ENCODE peak calls at places on chromosomes 6 and 20, in five cellular contexts. Y is GM23248, C is IMR-90, P is hepatocyte, B is HepG2. J is an unnamed sample.

GRCh38 chr6:116016846-116017545 is 43.7 kb downstream of the FRK start:
- DNase-seq in Y (no peak), C (peak), P (no peak), B (peak), J (no peak)

GRCh38 chr6:88633782-88634181 is 329.6 kb downstream of the RNGTT start:
- DNase-seq in Y (no peak), C (no peak), P (no peak), B (no peak), J (no peak)

GRCh38 chr6:43761666-43762409 is 8.2 kb upstream of the VEGFA start:
- DNase-seq in Y (no peak), C (no peak), P (no peak), B (no peak), J (no peak)

GRCh38 chr6:63923139-63923739 is 287.6 kb downstream of the PHF3 start:
- DNase-seq in Y (peak), C (peak), P (peak), B (peak), J (no peak)

GRCh38 chr6:111663692-111664564 is 58.2 kb upstream of the TRAF3IP2 start:
- DNase-seq in Y (peak), C (peak), P (peak), B (no peak), J (no peak)

GRCh38 chr6:168826078-168826390 is 385.1 kb downstream of the SMOC2 start:
- DNase-seq in Y (no peak), C (no peak), P (no peak), B (no peak), J (no peak)

GRCh38 chr6:34523441-34524206 is 32.5 kb downstream of the SPDEF start:
- DNase-seq in Y (no peak), C (no peak), P (no peak), B (no peak), J (no peak)

GRCh38 chr20:5119143-5119434 is 669 bp downstream of the PCNA start:
- DNase-seq in Y (no peak), C (no peak), P (no peak), B (no peak), J (no peak)

GRCh38 chr20:47354710-47355488 is 1.6 kb downstream of the ZMYND8 start:
- DNase-seq in Y (peak), C (peak), P (no peak), B (peak), J (no peak)

GRCh38 chr20:49483706-49484101 is 1.2 kb upstream of the KCNB1 start:
- DNase-seq in Y (no peak), C (no peak), P (peak), B (no peak), J (no peak)

GRCh38 chr6:161031721-161032495 is 40.3 kb downstream of the MAP3K4 start:
- DNase-seq in Y (peak), C (peak), P (no peak), B (peak), J (no peak)

GRCh38 chr6:12848969-12849368 is 132.4 kb downstream of the PHACTR1 start:
- DNase-seq in Y (no peak), C (no peak), P (no peak), B (no peak), J (no peak)

GRCh38 chr20:16662462-16662861 is 67.4 kb upstream of the SNRPB2 start:
- DNase-seq in Y (no peak), C (no peak), P (no peak), B (no peak), J (no peak)

GRCh38 chr20:46230811-46231282 is 77.5 kb downstream of the CDH22 start:
- DNase-seq in Y (peak), C (peak), P (peak), B (peak), J (no peak)

GRCh38 chr6:129138739-129139405 is 255.9 kb downstream of the LAMA2 start:
- DNase-seq in Y (no peak), C (no peak), P (no peak), B (no peak), J (no peak)

GRCh38 chr20:15241696-15242095 is 904.3 kb upstream of the FLRT3 start:
- DNase-seq in Y (peak), C (no peak), P (no peak), B (no peak), J (no peak)

GRCh38 chr6:150683320-150683719 is 83.6 kb downstream of the PLEKHG1 start:
- DNase-seq in Y (no peak), C (no peak), P (no peak), B (no peak), J (no peak)

GRCh38 chr6:122571888-122572287 is 38.3 kb upstream of the PKIB start:
- DNase-seq in Y (no peak), C (no peak), P (no peak), B (no peak), J (no peak)

GRCh38 chr6:15264902-15265761 is 19.3 kb downstream of the JARID2 start:
- DNase-seq in Y (peak), C (peak), P (no peak), B (no peak), J (no peak)

GRCh38 chr6:85580104-85580877 is 13.4 kb downstream of the SNX14 start:
- DNase-seq in Y (no peak), C (peak), P (peak), B (peak), J (no peak)

GRCh38 chr6:72348926-72349325 is 272.9 kb upstream of the KCNQ5 start:
- DNase-seq in Y (peak), C (peak), P (no peak), B (no peak), J (no peak)

GRCh38 chr20:26209171-26209941 is 512.7 kb upstream of the ZNF337 start:
- DNase-seq in Y (peak), C (peak), P (peak), B (no peak), J (no peak)

GRCh38 chr20:15889073-15889923 is 684.0 kb downstream of the KIF16B start:
- DNase-seq in Y (no peak), C (no peak), P (peak), B (no peak), J (no peak)

GRCh38 chr6:165986647-165987482 is 180.8 kb downstream of the TBXT start:
- DNase-seq in Y (peak), C (peak), P (no peak), B (no peak), J (no peak)

GRCh38 chr6:129131282-129131681 is 248.3 kb downstream of the LAMA2 start:
- DNase-seq in Y (no peak), C (no peak), P (no peak), B (no peak), J (no peak)

GRCh38 chr6:110996661-110997060 is 14.8 kb downstream of the RPF2 start:
- DNase-seq in Y (no peak), C (no peak), P (no peak), B (no peak), J (no peak)

GRCh38 chr6:19833947-19834346 is 3.2 kb upstream of the ID4 start:
- DNase-seq in Y (no peak), C (no peak), P (peak), B (peak), J (no peak)

GRCh38 chr20:41719151-41719550 is 101.0 kb upstream of the CHD6 start:
- DNase-seq in Y (no peak), C (no peak), P (no peak), B (no peak), J (no peak)

GRCh38 chr6:117028256-117028655 is 151.2 kb downstream of the RFX6 start:
- DNase-seq in Y (no peak), C (no peak), P (no peak), B (no peak), J (no peak)

GRCh38 chr20:5621305-5621704 is 128.9 kb upstream of the SHLD1 start:
- DNase-seq in Y (peak), C (no peak), P (peak), B (no peak), J (no peak)

GRCh38 chr6:123953920-123954319 is 150.3 kb downstream of the NKAIN2 start:
- DNase-seq in Y (no peak), C (no peak), P (no peak), B (no peak), J (no peak)

GRCh38 chr6:130966581-130966980 is 96.5 kb downstream of the EPB41L2 start:
- DNase-seq in Y (no peak), C (no peak), P (no peak), B (no peak), J (no peak)

GRCh38 chr6:85672050-85672449 is 29.4 kb upstream of the SYNCRIP start:
- DNase-seq in Y (no peak), C (no peak), P (no peak), B (no peak), J (no peak)

GRCh38 chr20:37457928-37458327 is 63.1 kb upstream of the NNAT start:
- DNase-seq in Y (no peak), C (no peak), P (no peak), B (no peak), J (peak)

GRCh38 chr6:41439524-41440418 is 104.4 kb downstream of the NCR2 start:
- DNase-seq in Y (no peak), C (no peak), P (no peak), B (no peak), J (no peak)

GRCh38 chr20:63950701-63951397 is 5.4 kb downstream of the UCKL1 start:
- DNase-seq in Y (no peak), C (no peak), P (no peak), B (no peak), J (no peak)
- H3K27ac ChIP-seq in Y (no peak), C (no peak), P (no peak), B (peak), J (peak)

GRCh38 chr6:108744996-108745395 is 103.2 kb upstream of the ARMC2 start:
- DNase-seq in Y (no peak), C (no peak), P (no peak), B (no peak), J (peak)

GRCh38 chr6:108745664-108746336 is 102.4 kb upstream of the ARMC2 start:
- DNase-seq in Y (no peak), C (no peak), P (no peak), B (no peak), J (peak)

GRCh38 chr6:108748063-108748462 is 100.2 kb upstream of the ARMC2 start:
- DNase-seq in Y (peak), C (peak), P (no peak), B (no peak), J (peak)

GRCh38 chr6:108746841-108747575 is 101.2 kb upstream of the ARMC2 start:
- DNase-seq in Y (no peak), C (no peak), P (no peak), B (no peak), J (no peak)

GRCh38 chr6:108746411-108746810 is 101.8 kb upstream of the ARMC2 start:
- DNase-seq in Y (no peak), C (no peak), P (peak), B (no peak), J (no peak)
- H3K27ac ChIP-seq in Y (no peak), C (no peak), P (peak), B (no peak), J (no peak)

GRCh38 chr6:90177544-90178293 is 118.9 kb downstream of the BACH2 start:
- DNase-seq in Y (no peak), C (no peak), P (no peak), B (no peak), J (no peak)

GRCh38 chr6:90180526-90180925 is 116.1 kb downstream of the BACH2 start:
- DNase-seq in Y (no peak), C (no peak), P (no peak), B (no peak), J (no peak)

GRCh38 chr6:90178294-90178678 is 118.4 kb downstream of the BACH2 start:
- DNase-seq in Y (no peak), C (peak), P (no peak), B (no peak), J (no peak)

GRCh38 chr6:90175627-90176538 is 120.8 kb downstream of the BACH2 start:
- DNase-seq in Y (no peak), C (no peak), P (no peak), B (no peak), J (peak)

GRCh38 chr6:90179190-90180169 is 117.2 kb downstream of the BACH2 start:
- DNase-seq in Y (peak), C (no peak), P (no peak), B (no peak), J (no peak)
- H3K27ac ChIP-seq in Y (no peak), C (no peak), P (no peak), B (no peak), J (no peak)

DNA sequence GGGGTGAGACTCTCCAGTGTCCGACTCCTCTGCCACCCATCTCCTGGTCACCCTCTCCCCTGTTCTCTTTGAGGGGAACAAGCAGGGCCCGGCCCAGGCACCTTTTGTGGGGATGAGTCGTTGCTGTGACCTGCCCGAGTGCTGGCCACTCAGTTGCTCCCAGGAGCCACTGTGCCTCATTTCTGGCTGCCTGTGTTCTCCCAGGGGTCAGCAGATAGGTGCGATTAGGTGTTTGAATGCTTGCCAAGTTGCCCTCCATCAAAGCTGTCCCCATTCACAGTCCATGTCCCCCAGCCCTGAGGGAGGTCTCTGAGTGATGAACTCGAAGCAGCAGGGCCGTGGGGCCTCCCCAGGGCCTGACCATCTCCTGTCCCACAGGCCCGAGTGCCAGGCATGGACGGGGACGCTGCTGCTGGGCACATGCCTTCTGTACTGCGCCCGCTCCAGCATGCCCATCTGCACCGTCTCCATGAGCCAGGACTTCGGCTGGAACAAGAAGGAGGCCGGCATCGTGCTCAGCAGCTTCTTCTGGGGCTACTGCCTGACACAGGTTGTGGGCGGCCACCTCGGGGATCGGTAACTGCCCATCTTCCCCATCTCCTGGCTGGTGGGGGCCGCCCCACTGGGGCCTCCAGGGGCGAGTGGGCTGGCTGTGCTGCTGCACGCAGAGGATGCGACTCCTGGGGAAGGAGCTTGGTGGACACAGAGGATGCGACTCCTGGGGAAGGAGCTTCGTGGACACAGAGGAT is 4.1 kb downstream of the SLC17A9 start:
- DNase-seq in Y (no peak), C (no peak), P (no peak), B (no peak), J (no peak)
- H3K27ac ChIP-seq in Y (no peak), C (no peak), P (peak), B (peak), J (no peak)

GRCh38 chr6:1762203-1762602 is 152.5 kb downstream of the FOXC1 start:
- DNase-seq in Y (no peak), C (no peak), P (no peak), B (no peak), J (no peak)
- H3K27ac ChIP-seq in Y (no peak), C (no peak), P (no peak), B (no peak), J (no peak)

DNA sequence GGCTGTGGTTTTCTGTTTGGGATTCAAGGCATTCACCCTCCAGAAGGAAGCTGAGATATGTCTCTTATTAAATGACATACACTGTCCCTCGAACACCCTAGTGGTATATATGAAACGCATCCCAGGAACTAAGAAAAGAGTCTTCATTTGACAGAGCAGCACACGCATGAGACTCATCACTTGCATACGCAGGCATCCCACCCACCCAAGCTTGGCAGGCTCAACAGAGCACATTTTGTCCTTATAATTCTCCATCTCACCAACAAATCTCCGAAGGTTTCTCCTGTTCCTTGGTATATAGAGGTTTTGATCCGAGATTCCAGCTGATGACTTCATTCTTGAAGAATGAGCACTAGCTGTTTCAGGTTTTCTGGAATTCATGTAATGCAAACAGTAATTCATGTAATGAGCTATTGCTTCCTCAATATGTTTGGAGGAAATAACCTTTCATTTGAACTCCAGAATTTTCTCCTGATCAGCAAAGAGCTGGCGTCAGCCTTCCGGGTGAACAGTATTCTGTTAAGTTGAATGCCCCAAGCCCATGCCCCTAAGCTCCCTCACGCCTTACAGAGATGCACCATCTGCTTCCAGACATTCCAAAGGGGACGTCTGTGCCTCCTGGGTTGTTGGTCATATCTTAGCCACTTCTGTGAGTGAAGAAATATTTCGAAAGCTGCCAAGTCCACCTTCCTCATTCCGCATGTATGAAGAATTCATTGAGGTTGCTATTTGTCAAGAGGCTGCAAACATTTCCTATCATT is 66.0 kb upstream of the CDH4 start:
- DNase-seq in Y (peak), C (peak), P (peak), B (no peak), J (no peak)
- H3K27ac ChIP-seq in Y (peak), C (peak), P (peak), B (no peak), J (no peak)